ENCODE peak calls at places on chromosome 3, in five cellular contexts. E is GM12891, W is H1, F is GM12878, H is GM12892. I is an unnamed sample.

GRCh38 chr3:22241110-22241509 is 490.1 kb upstream of the ZNF385D start:
- DNase-seq in E (no peak), W (no peak), F (no peak), H (no peak), I (no peak)

GRCh38 chr3:148800414-148800813 is 27.2 kb upstream of the CPB1 start:
- DNase-seq in E (no peak), W (no peak), F (no peak), H (no peak), I (no peak)

GRCh38 chr3:17491601-17492000 is 250.8 kb downstream of the TBC1D5 start:
- DNase-seq in E (no peak), W (no peak), F (no peak), H (no peak), I (no peak)

GRCh38 chr3:17195856-17196604 is 311.3 kb downstream of the PLCL2 start:
- DNase-seq in E (peak), W (no peak), F (peak), H (peak), I (no peak)

GRCh38 chr3:47016934-47017435 is 37.5 kb downstream of the NBEAL2 start:
- DNase-seq in E (peak), W (no peak), F (peak), H (no peak), I (no peak)

GRCh38 chr3:180548050-180548449 is 53.9 kb upstream of the TTC14 start:
- DNase-seq in E (no peak), W (no peak), F (no peak), H (no peak), I (no peak)

GRCh38 chr3:45515999-45516804 is 78.3 kb upstream of the LIMD1 start:
- DNase-seq in E (no peak), W (no peak), F (no peak), H (no peak), I (no peak)

GRCh38 chr3:21073561-21073960 is 677.4 kb downstream of the ZNF385D start:
- DNase-seq in E (no peak), W (no peak), F (no peak), H (no peak), I (no peak)

GRCh38 chr3:183264249-183264648 is 11.2 kb downstream of the B3GNT5 start:
- DNase-seq in E (no peak), W (no peak), F (no peak), H (no peak), I (no peak)

GRCh38 chr3:178181784-178182183 is 354.5 kb upstream of the KCNMB2 start:
- DNase-seq in E (no peak), W (no peak), F (no peak), H (no peak), I (no peak)

GRCh38 chr3:84082726-84083125 is 876.1 kb upstream of the CADM2 start:
- DNase-seq in E (no peak), W (no peak), F (no peak), H (no peak), I (no peak)

GRCh38 chr3:53254190-53254809 is 1.5 kb downstream of the TKT start:
- DNase-seq in E (no peak), W (no peak), F (no peak), H (no peak), I (no peak)

GRCh38 chr3:35664460-35664919 is 25.2 kb downstream of the ARPP21 start:
- DNase-seq in E (no peak), W (peak), F (peak), H (no peak), I (no peak)

GRCh38 chr3:139269984-139270383 is 73.8 kb upstream of the MRPS22 start:
- DNase-seq in E (no peak), W (no peak), F (no peak), H (no peak), I (no peak)

GRCh38 chr3:127467386-127467785 is 123.1 kb downstream of the TPRA1 start:
- DNase-seq in E (no peak), W (peak), F (no peak), H (no peak), I (no peak)

GRCh38 chr3:139096670-139097069 is 52.0 kb upstream of the PRR23C start:
- DNase-seq in E (no peak), W (no peak), F (no peak), H (no peak), I (no peak)

GRCh38 chr3:158711886-158712285 is 20.4 kb downstream of the RARRES1 start:
- DNase-seq in E (no peak), W (no peak), F (no peak), H (no peak), I (no peak)

GRCh38 chr3:9040996-9041395 is 77.7 kb upstream of the RAD18 start:
- DNase-seq in E (no peak), W (no peak), F (no peak), H (no peak), I (no peak)

GRCh38 chr3:43074482-43074881 is 31.4 kb downstream of the POMGNT2 start:
- DNase-seq in E (no peak), W (no peak), F (no peak), H (no peak), I (no peak)

GRCh38 chr3:184742676-184743135 is 30.8 kb upstream of the MAGEF1 start:
- DNase-seq in E (no peak), W (no peak), F (no peak), H (no peak), I (no peak)
- TF ChIP-seq TAF1 in E (no peak), W (no peak), F (no peak), H (no peak), I (no peak)

DNA sequence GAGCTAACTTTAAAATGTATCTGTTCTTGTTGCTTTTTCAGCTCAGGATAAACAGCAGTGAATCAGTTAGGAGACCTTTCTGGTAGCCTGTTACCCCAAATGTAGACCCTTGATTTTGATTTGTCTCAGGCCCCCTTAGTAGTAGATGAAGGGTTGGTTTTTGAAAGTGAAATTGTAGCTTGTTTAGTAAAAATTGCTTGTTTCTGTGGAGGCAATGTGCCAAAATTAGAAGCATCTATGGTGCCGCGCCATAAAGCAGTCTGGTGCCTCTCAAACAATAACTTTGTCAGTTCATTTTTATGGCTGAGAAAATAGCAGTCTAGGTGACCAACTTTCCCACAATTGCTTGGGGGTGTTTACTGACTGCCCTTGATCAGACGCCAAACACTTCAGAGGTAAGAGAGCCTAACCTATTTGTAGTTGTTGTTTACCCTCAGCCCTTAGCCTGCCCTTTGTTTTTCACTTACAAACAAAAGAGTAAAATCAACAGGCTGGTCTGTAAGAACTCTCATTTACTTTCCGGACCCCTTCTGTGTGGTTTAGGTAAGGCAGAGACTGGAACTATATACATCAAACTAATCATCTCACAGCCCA is 174.5 kb downstream of the FNDC3B start:
- DNase-seq in E (no peak), W (no peak), F (peak), H (no peak), I (no peak)
- TF ChIP-seq TAF1 in E (no peak), W (no peak), F (no peak), H (no peak), I (no peak)

DNA sequence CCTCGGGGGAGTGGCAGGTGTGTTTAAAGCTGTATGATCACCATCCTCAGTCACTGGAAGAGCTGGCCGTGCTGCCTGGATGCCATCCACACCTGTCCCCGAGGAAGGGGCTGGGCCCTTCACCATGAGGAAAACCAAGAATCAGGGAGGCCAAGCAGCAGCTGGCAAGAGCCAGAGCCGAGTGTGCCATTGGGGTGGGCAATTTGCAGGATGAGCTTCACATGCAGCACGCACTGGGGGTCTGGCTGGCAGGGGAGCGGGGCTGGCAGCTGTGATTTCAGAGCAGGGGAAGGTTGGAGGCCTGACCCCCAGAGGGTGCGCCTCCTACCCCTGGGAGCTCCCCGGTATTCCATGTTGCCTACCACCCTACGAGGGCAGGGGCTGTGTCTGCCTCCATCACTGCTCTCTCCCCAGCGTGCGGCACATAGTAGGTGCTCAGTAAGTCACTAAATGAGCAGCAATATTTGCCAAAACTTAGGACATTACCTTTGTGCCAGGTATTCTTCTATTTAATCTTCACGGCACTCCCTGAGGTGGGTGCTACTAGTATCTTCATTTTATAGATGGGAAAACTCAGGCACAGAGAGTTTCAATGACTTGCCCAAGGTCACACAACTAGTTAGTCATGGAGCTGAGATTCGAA is 30.3 kb upstream of the IQSEC1 start:
- DNase-seq in E (no peak), W (no peak), F (no peak), H (no peak), I (no peak)
- TF ChIP-seq TAF1 in E (no peak), W (no peak), F (no peak), H (no peak), I (no peak)

DNA sequence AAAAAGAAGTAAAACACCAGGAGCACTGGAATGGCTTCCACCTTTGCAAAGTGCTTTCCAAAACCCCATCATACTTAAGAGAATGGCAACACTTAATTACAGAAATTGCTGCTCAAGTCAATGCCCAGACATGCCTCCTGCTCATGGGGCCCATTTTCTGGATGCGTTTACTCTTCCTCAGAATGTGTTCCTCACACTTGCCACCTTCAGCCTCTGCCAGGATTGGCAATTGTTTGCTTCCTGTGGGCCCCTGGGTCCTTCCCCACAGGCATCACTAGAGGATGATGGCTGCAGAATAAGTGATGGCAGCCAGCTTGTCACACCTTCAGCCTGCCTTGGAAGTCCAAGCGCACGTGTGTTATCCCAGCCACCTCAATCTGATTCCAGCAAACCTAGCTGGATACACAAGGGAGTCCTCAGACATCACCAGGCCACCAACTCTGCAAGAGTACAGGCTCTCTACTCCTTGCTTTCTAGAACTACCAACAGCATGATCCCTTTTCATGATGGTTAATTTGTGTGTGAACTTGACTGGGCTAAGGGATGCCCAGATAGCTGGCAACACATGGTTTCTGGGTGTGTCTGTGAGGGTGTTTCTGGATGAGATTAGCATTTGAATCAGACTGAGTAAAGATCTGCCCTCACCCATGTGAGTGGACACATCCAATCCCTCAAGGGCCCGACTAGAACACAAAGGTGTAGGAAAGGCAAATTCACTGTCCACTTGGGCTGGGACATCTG is 4.9 kb upstream of the NUP210 start:
- DNase-seq in E (no peak), W (no peak), F (no peak), H (no peak), I (no peak)
- TF ChIP-seq TAF1 in E (no peak), W (no peak), F (no peak), H (no peak), I (no peak)

GRCh38 chr3:122930371-122930997 is 97.1 kb downstream of the SEMA5B start:
- DNase-seq in E (no peak), W (no peak), F (no peak), H (no peak), I (peak)

GRCh38 chr3:122928396-122929187 is 99.0 kb downstream of the SEMA5B start:
- DNase-seq in E (no peak), W (no peak), F (no peak), H (no peak), I (no peak)

GRCh38 chr3:122927726-122928125 is 99.8 kb downstream of the SEMA5B start:
- DNase-seq in E (no peak), W (no peak), F (no peak), H (no peak), I (no peak)

GRCh38 chr3:122929576-122930365 is 97.8 kb downstream of the SEMA5B start:
- DNase-seq in E (no peak), W (no peak), F (no peak), H (no peak), I (no peak)

GRCh38 chr3:122929188-122929465 is 98.4 kb downstream of the SEMA5B start:
- DNase-seq in E (no peak), W (no peak), F (no peak), H (no peak), I (no peak)
- TF ChIP-seq TAF1 in E (no peak), W (no peak), F (no peak), H (no peak), I (no peak)

GRCh38 chr3:16067837-16068471 is 106.5 kb upstream of the GALNT15 start:
- DNase-seq in E (no peak), W (no peak), F (no peak), H (no peak), I (no peak)
- TF ChIP-seq TAF1 in E (no peak), W (no peak), F (no peak), H (no peak), I (no peak)

DNA sequence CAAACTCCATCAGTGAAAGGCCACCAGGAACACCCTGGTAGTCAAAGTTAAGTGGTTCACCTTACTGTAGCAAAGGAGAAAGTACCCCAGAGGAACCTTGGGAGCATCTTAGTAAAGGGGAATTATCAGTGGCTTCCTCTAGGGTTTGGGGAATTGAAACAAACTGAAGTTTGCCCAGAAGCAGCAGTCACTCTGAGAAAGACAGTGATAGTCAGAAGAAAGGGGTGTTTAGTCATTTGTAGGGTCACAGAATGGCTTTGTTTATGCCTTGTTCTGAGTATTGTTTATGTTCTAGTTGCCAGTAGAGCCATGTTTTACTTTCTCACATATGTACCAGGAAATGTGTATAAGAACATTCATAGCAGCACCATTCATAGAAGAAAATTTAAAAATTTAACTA is 93.8 kb downstream of the FHIT start:
- DNase-seq in E (no peak), W (no peak), F (peak), H (no peak), I (no peak)
- TF ChIP-seq TAF1 in E (no peak), W (no peak), F (no peak), H (no peak), I (no peak)

I was measured in HepG2.